ENCODE peak calls at places on chromosomes 6 and 20, in nine cellular contexts. O, L, T, H, F, U, X, P and K are unnamed samples.
A peak's percentile ranks its signal among the peaks of the same experiment; 100 is the strongest.

GRCh38 chr6:140069576-140069975 is 695.1 kb upstream of the CITED2 start:
- DNase-seq in O (no peak), L (no peak), T (no peak), H (no peak), F (no peak), U (no peak), X (no peak), P (no peak), K (no peak)

GRCh38 chr20:32152421-32153155 is 43.1 kb downstream of the TM9SF4 start:
- DNase-seq in O (no peak), L (no peak), T (no peak), H (no peak), F (no peak), U (no peak), X (no peak), P (no peak), K (no peak)

GRCh38 chr20:35974256-35974655 is 5.9 kb downstream of the CNBD2 start:
- DNase-seq in O (no peak), L (no peak), T (no peak), H (no peak), F (no peak), U (no peak), X (no peak), P (no peak), K (no peak)

GRCh38 chr6:136963259-136963658 is 41.2 kb downstream of the SLC35D3 start:
- DNase-seq in O (no peak), L (no peak), T (no peak), H (no peak), F (no peak), U (no peak), X (no peak), P (no peak), K (no peak)

GRCh38 chr6:89818977-89819335 is 638 bp downstream of the MDN1 start:
- DNase-seq in O (no peak), L (peak; percentile 69), T (no peak), H (no peak), F (peak; percentile 41), U (no peak), X (peak; percentile 30), P (no peak), K (no peak)

GRCh38 chr6:31952140-31952805 is 6.4 kb downstream of the CFB start:
- DNase-seq in O (peak; percentile 30), L (peak; percentile 60), T (no peak), H (peak; percentile 52), F (peak; percentile 53), U (peak; percentile 56), X (peak; percentile 63), P (no peak), K (no peak)

GRCh38 chr6:54282186-54282585 is 26.1 kb upstream of the TINAG start:
- DNase-seq in O (peak; percentile 50), L (no peak), T (peak; percentile 41), H (no peak), F (no peak), U (no peak), X (peak; percentile 89), P (no peak), K (peak; percentile 48)

GRCh38 chr6:11143394-11144371 is 32.2 kb upstream of the ERVFRD-1 start:
- DNase-seq in O (peak; percentile 26), L (peak; percentile 72), T (peak; percentile 97), H (peak; percentile 56), F (no peak), U (peak; percentile 61), X (peak; percentile 92), P (no peak), K (peak; percentile 85)

GRCh38 chr6:105196076-105196475 is 16.3 kb upstream of the POPDC3 start:
- DNase-seq in O (no peak), L (no peak), T (peak; percentile 52), H (no peak), F (no peak), U (no peak), X (peak; percentile 39), P (no peak), K (no peak)

GRCh38 chr6:35083507-35083906 is 57.6 kb downstream of the TCP11 start:
- DNase-seq in O (no peak), L (no peak), T (no peak), H (no peak), F (no peak), U (no peak), X (no peak), P (no peak), K (no peak)

GRCh38 chr6:83978997-83979396 is 54.6 kb upstream of the MRAP2 start:
- DNase-seq in O (no peak), L (no peak), T (no peak), H (no peak), F (no peak), U (no peak), X (no peak), P (no peak), K (no peak)
- H3K27ac ChIP-seq in O (no peak overlapping the region), L (no peak overlapping the region), T (no peak overlapping the region), H (no peak overlapping the region), F (no peak overlapping the region), U (no peak overlapping the region), X (no peak overlapping the region), P (no peak overlapping the region), K (no peak overlapping the region)

GRCh38 chr20:49478754-49479689 is 3.4 kb downstream of the KCNB1 start:
- DNase-seq in O (no peak), L (no peak), T (no peak), H (no peak), F (no peak), U (no peak), X (no peak), P (no peak), K (no peak)
- H3K27ac ChIP-seq in O (no peak overlapping the region), L (no peak overlapping the region), T (no peak overlapping the region), H (no peak overlapping the region), F (no peak overlapping the region), U (peak overlapping the region; percentile 38), X (no peak overlapping the region), P (no peak overlapping the region), K (no peak overlapping the region)

DNA sequence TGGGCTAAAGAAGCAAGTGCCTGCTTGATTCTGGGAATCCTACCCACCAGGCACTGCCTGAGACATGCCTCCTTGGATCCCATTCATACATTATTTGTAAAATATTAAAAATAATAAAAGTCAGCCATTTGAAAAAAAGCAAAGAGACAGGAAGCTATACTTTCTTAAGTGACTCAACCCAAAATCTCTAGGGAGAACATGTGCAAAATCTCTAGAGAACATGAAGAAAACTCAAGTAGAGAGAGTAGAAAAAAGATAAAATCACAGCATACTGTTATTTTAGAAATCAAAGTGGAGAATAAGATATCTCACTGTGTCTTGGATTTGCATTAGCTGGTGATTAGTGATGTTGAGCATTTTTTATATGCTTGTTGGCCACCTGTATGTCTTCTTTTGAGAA is 197.2 kb upstream of the GGTLC1 start:
- DNase-seq in O (no peak), L (no peak), T (no peak), H (no peak), F (no peak), U (no peak), X (no peak), P (no peak), K (no peak)
- H3K27ac ChIP-seq in O (no peak overlapping the region), L (no peak overlapping the region), T (no peak overlapping the region), H (no peak overlapping the region), F (no peak overlapping the region), U (no peak overlapping the region), X (no peak overlapping the region), P (no peak overlapping the region), K (no peak overlapping the region)

DNA sequence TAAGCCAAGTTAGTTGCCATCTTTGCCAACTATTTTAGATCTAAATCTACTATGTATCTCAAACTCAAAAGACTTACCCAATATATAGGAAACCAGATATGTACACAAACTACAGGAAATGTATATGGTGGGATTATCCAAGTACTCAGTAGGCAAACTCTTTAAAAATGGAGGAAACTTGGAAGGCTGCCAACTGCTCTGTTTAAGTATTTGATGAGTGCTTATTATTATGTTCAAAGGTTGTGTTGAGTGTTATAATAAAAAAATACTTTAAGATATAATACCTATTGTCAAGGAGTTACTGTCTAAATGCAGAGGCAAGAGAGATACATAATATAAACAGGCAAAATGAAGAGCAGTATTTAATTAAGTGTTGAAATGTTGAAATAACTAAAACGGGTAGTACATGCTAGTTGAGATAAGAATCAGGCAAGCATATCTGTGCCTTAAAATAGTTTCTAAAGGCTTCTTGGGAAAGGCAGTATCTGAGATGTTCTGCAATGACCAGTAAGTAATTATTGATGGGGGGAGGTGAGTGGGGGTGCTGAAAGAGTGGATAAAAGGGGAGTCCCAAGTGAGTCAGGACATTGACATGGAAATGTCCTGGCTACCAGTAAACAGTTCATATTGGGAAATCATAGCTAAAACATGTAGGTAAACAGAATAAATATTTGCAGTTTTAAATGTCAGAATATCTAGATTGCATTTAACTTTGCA is 6.5 kb upstream of the DST start:
- DNase-seq in O (no peak), L (no peak), T (no peak), H (no peak), F (no peak), U (no peak), X (no peak), P (no peak), K (no peak)
- H3K27ac ChIP-seq in O (no peak overlapping the region), L (no peak overlapping the region), T (peak overlapping the region; percentile 68), H (peak overlapping the region; percentile 25), F (no peak overlapping the region), U (no peak overlapping the region), X (no peak overlapping the region), P (peak overlapping the region; percentile 76), K (peak overlapping the region; percentile 41)

GRCh38 chr20:25257130-25257529 is 9.2 kb downstream of the PYGB start:
- DNase-seq in O (no peak), L (no peak), T (no peak), H (no peak), F (no peak), U (no peak), X (no peak), P (peak; percentile 11), K (no peak)
- H3K27ac ChIP-seq in O (no peak overlapping the region), L (no peak overlapping the region), T (no peak overlapping the region), H (peak overlapping the region; percentile 97), F (no peak overlapping the region), U (no peak overlapping the region), X (no peak overlapping the region), P (peak overlapping the region; percentile 36), K (peak overlapping the region; percentile 100)

DNA sequence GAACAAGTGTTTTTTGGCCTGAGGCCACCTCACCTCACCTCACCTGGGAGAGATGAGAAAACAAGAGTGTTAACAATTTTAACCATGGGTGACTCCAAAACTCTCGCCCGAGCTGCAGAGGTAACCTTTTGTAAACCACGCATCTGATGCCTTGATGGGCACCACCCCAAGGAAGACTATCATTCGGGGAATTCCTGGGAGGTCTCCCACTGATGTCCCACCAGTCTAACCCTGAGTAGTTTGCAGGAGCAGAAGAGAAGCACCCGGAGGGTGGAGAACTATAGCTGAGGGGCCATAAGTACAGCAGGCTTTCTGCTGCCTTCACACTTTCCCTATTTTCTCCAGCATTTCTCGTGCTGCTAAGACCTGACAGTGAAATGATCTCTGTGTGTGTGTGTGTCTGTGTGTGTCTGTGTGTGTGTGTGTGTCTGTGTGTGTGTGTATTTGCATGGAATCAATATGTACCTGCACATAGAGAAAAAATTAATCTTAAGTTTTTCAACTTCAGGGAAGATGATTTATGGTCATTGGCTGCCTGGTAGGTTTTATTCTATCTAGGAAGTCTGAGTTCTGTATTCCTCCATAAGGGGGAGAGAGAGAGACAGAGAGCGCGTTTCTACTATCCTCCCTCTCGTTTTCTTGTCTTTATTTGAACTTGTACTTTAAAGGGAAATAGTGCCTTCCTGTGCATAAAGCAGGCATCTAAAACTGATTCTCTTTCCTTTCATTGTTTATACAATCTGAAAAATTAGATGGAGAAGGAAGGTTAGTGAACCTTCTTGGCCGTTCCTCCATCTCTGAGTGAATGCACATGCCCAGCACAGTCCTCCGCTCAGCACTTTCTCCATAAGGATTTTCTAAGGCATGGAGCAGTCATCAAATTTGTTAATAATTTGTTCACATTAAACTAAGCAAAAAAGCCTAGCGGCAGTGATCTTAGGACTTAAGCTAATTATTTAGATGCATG is 75.9 kb downstream of the CAP2 start:
- DNase-seq in O (no peak), L (no peak), T (no peak), H (no peak), F (no peak), U (no peak), X (no peak), P (no peak), K (no peak)
- H3K27ac ChIP-seq in O (no peak overlapping the region), L (no peak overlapping the region), T (no peak overlapping the region), H (no peak overlapping the region), F (no peak overlapping the region), U (peak overlapping the region; percentile 89), X (no peak overlapping the region), P (no peak overlapping the region), K (no peak overlapping the region)